ENCODE peak calls at places on chromosomes 7 and 10, in four cellular contexts. One of them, this sample, is unnamed. For H3K4me1, the result is how much of the 10 kb centered on the place peaks cover.

GRCh38 chr10:44576715-44577191 is 191.9 kb upstream of the CXCL12 start:
- DNase-seq in tibial artery: no peak
- DNase-seq in naive thymus-derived CD4-positive, alpha-beta T cell: no peak
- DNase-seq in lower lobe of right lung: no peak
- DNase-seq in this sample: no peak

GRCh38 chr7:229184-229964 is 37.0 kb downstream of the FAM20C start:
- DNase-seq in tibial artery: peak
- DNase-seq in naive thymus-derived CD4-positive, alpha-beta T cell: no peak
- DNase-seq in lower lobe of right lung: no peak
- DNase-seq in this sample: peak

GRCh38 chr7:90766814-90767564 is 170.9 kb downstream of the CDK14 start:
- DNase-seq in lower lobe of right lung: no peak
- DNase-seq in tibial artery: peak
- DNase-seq in naive thymus-derived CD4-positive, alpha-beta T cell: no peak
- DNase-seq in this sample: no peak

GRCh38 chr7:5479941-5480517 is 56.4 kb upstream of the TNRC18 start:
- DNase-seq in tibial artery: no peak
- DNase-seq in lower lobe of right lung: no peak
- DNase-seq in naive thymus-derived CD4-positive, alpha-beta T cell: no peak
- DNase-seq in this sample: no peak

GRCh38 chr10:132120734-132121510 is 55.2 kb downstream of the JAKMIP3 start:
- DNase-seq in tibial artery: no peak
- DNase-seq in lower lobe of right lung: peak
- DNase-seq in naive thymus-derived CD4-positive, alpha-beta T cell: no peak
- DNase-seq in this sample: no peak

GRCh38 chr10:11658801-11659368 is 47.4 kb upstream of the USP6NL start:
- DNase-seq in lower lobe of right lung: no peak
- DNase-seq in naive thymus-derived CD4-positive, alpha-beta T cell: no peak
- DNase-seq in tibial artery: no peak
- DNase-seq in this sample: peak

GRCh38 chr7:48089415-48089975 is 430 bp downstream of the UPP1 start:
- DNase-seq in tibial artery: peak
- DNase-seq in lower lobe of right lung: peak
- DNase-seq in naive thymus-derived CD4-positive, alpha-beta T cell: peak
- DNase-seq in this sample: no peak

GRCh38 chr10:68870545-68871104 is 30.5 kb upstream of the DDX50 start:
- DNase-seq in tibial artery: no peak
- DNase-seq in naive thymus-derived CD4-positive, alpha-beta T cell: peak
- DNase-seq in lower lobe of right lung: no peak
- DNase-seq in this sample: no peak

GRCh38 chr7:71661671-71662224 is 529.8 kb downstream of the GALNT17 start:
- DNase-seq in tibial artery: no peak
- DNase-seq in naive thymus-derived CD4-positive, alpha-beta T cell: no peak
- DNase-seq in lower lobe of right lung: no peak
- DNase-seq in this sample: no peak

GRCh38 chr7:122199171-122199570 is 55.1 kb upstream of the AASS start:
- DNase-seq in tibial artery: no peak
- DNase-seq in naive thymus-derived CD4-positive, alpha-beta T cell: no peak
- DNase-seq in lower lobe of right lung: no peak
- DNase-seq in this sample: no peak

GRCh38 chr7:151448261-151449252 is 8.6 kb upstream of the CRYGN start:
- DNase-seq in naive thymus-derived CD4-positive, alpha-beta T cell: peak
- DNase-seq in tibial artery: peak
- DNase-seq in lower lobe of right lung: peak
- DNase-seq in this sample: no peak

GRCh38 chr7:39407139-39407538 is 159.1 kb upstream of the YAE1 start:
- DNase-seq in lower lobe of right lung: no peak
- DNase-seq in naive thymus-derived CD4-positive, alpha-beta T cell: no peak
- DNase-seq in tibial artery: no peak
- DNase-seq in this sample: no peak

GRCh38 chr7:126040114-126041045 is 1110.8 kb upstream of the POT1 start:
- DNase-seq in naive thymus-derived CD4-positive, alpha-beta T cell: no peak
- DNase-seq in lower lobe of right lung: no peak
- DNase-seq in tibial artery: no peak
- DNase-seq in this sample: no peak

GRCh38 chr7:106127984-106128780 is 16.1 kb upstream of the SYPL1 start:
- DNase-seq in naive thymus-derived CD4-positive, alpha-beta T cell: no peak
- DNase-seq in lower lobe of right lung: no peak
- DNase-seq in tibial artery: no peak
- DNase-seq in this sample: no peak

GRCh38 chr10:15719062-15719898 is 442 bp downstream of the ITGA8 start:
- DNase-seq in lower lobe of right lung: no peak
- DNase-seq in naive thymus-derived CD4-positive, alpha-beta T cell: no peak
- DNase-seq in tibial artery: no peak
- DNase-seq in this sample: no peak

GRCh38 chr10:35876248-35876647 is 234.2 kb upstream of the FZD8 start:
- DNase-seq in naive thymus-derived CD4-positive, alpha-beta T cell: no peak
- DNase-seq in lower lobe of right lung: no peak
- DNase-seq in tibial artery: no peak
- DNase-seq in this sample: no peak

GRCh38 chr7:105674200-105675030 is 93.1 kb upstream of the EFCAB10 start:
- DNase-seq in lower lobe of right lung: no peak
- DNase-seq in naive thymus-derived CD4-positive, alpha-beta T cell: no peak
- DNase-seq in tibial artery: no peak
- DNase-seq in this sample: no peak

GRCh38 chr10:79065091-79065551 is 3.6 kb upstream of the ZMIZ1 start:
- DNase-seq in naive thymus-derived CD4-positive, alpha-beta T cell: no peak
- DNase-seq in lower lobe of right lung: peak
- DNase-seq in tibial artery: no peak
- DNase-seq in this sample: no peak

GRCh38 chr10:121536271-121536918 is 61.8 kb downstream of the FGFR2 start:
- DNase-seq in naive thymus-derived CD4-positive, alpha-beta T cell: no peak
- DNase-seq in tibial artery: peak
- DNase-seq in lower lobe of right lung: no peak
- DNase-seq in this sample: no peak

GRCh38 chr10:63206997-63207952 is 74.1 kb downstream of the NRBF2 start:
- DNase-seq in naive thymus-derived CD4-positive, alpha-beta T cell: no peak
- DNase-seq in tibial artery: peak
- DNase-seq in lower lobe of right lung: no peak
- DNase-seq in this sample: no peak

GRCh38 chr7:21547511-21547910 is 4.7 kb downstream of the DNAH11 start:
- DNase-seq in tibial artery: no peak
- DNase-seq in naive thymus-derived CD4-positive, alpha-beta T cell: no peak
- DNase-seq in lower lobe of right lung: no peak
- DNase-seq in this sample: no peak

GRCh38 chr7:158471716-158472115 is 115.9 kb downstream of the PTPRN2 start:
- DNase-seq in lower lobe of right lung: no peak
- DNase-seq in naive thymus-derived CD4-positive, alpha-beta T cell: no peak
- DNase-seq in tibial artery: no peak
- DNase-seq in this sample: no peak

GRCh38 chr10:43054593-43054992 is 22.3 kb upstream of the RET start:
- DNase-seq in tibial artery: no peak
- DNase-seq in lower lobe of right lung: no peak
- DNase-seq in naive thymus-derived CD4-positive, alpha-beta T cell: no peak
- DNase-seq in this sample: no peak

GRCh38 chr7:73342645-73343044 is 14.7 kb downstream of the FKBP6 start:
- DNase-seq in tibial artery: no peak
- DNase-seq in naive thymus-derived CD4-positive, alpha-beta T cell: no peak
- DNase-seq in lower lobe of right lung: no peak
- DNase-seq in this sample: no peak

GRCh38 chr10:70551971-70552422 is 50.5 kb downstream of the PRF1 start:
- DNase-seq in lower lobe of right lung: peak
- DNase-seq in naive thymus-derived CD4-positive, alpha-beta T cell: no peak
- DNase-seq in tibial artery: no peak
- DNase-seq in this sample: no peak

GRCh38 chr10:130747359-130747758 is 564.2 kb downstream of the TCERG1L start:
- DNase-seq in tibial artery: no peak
- DNase-seq in naive thymus-derived CD4-positive, alpha-beta T cell: no peak
- DNase-seq in lower lobe of right lung: no peak
- DNase-seq in this sample: peak

GRCh38 chr10:11145498-11145855 is 127.8 kb downstream of the CELF2 start:
- DNase-seq in naive thymus-derived CD4-positive, alpha-beta T cell: peak
- DNase-seq in tibial artery: peak
- DNase-seq in lower lobe of right lung: peak
- DNase-seq in this sample: no peak

GRCh38 chr10:98404571-98405396 is 10.2 kb downstream of the PYROXD2 start:
- DNase-seq in tibial artery: no peak
- DNase-seq in lower lobe of right lung: no peak
- DNase-seq in naive thymus-derived CD4-positive, alpha-beta T cell: no peak
- DNase-seq in this sample: no peak

GRCh38 chr10:95394161-95394880 is 103.5 kb upstream of the PDLIM1 start:
- DNase-seq in tibial artery: no peak
- DNase-seq in naive thymus-derived CD4-positive, alpha-beta T cell: no peak
- DNase-seq in lower lobe of right lung: no peak
- DNase-seq in this sample: no peak

GRCh38 chr10:89392974-89393373 is 551 bp downstream of the IFIT1 start:
- DNase-seq in lower lobe of right lung: no peak
- DNase-seq in naive thymus-derived CD4-positive, alpha-beta T cell: no peak
- DNase-seq in tibial artery: peak
- DNase-seq in this sample: no peak

GRCh38 chr7:133561361-133561760 is 308.5 kb downstream of the EXOC4 start:
- DNase-seq in lower lobe of right lung: no peak
- DNase-seq in tibial artery: no peak
- DNase-seq in naive thymus-derived CD4-positive, alpha-beta T cell: no peak
- DNase-seq in this sample: no peak

GRCh38 chr10:36345770-36346169 is 703.7 kb upstream of the FZD8 start:
- DNase-seq in tibial artery: no peak
- DNase-seq in lower lobe of right lung: no peak
- DNase-seq in naive thymus-derived CD4-positive, alpha-beta T cell: no peak
- DNase-seq in this sample: no peak

GRCh38 chr7:76224695-76225094 is 23.0 kb downstream of the SRRM3 start:
- DNase-seq in naive thymus-derived CD4-positive, alpha-beta T cell: no peak
- DNase-seq in tibial artery: no peak
- DNase-seq in lower lobe of right lung: no peak
- DNase-seq in this sample: no peak

GRCh38 chr10:3067859-3068179 is 471 bp downstream of the PFKP start:
- DNase-seq in tibial artery: no peak
- DNase-seq in naive thymus-derived CD4-positive, alpha-beta T cell: peak
- DNase-seq in lower lobe of right lung: no peak
- DNase-seq in this sample: no peak

GRCh38 chr7:123343611-123344010 is 143.8 kb upstream of the SLC13A1 start:
- DNase-seq in lower lobe of right lung: no peak
- DNase-seq in tibial artery: no peak
- DNase-seq in naive thymus-derived CD4-positive, alpha-beta T cell: no peak
- DNase-seq in this sample: no peak

DNA sequence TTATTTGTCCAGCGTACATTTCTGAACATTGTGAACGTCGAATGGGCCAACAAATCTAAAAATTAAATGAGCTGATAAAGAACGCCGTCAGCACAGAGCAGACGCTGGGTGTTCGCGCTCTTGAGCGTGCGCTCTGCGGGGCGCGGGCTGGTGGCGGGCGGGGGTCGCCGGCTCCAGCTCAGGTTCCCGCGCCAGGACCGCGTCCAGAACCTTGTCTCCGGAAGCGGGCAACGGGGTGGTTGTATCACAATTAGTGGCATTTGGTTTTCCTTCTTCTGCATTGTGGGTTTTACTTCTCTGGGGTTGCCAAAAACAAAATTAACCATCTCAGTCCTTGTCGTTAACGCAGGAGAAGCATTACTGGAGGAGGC is 2.4 kb downstream of the CYP2E1 start:
- DNase-seq in naive thymus-derived CD4-positive, alpha-beta T cell: no peak
- DNase-seq in tibial artery: no peak
- DNase-seq in lower lobe of right lung: no peak
- DNase-seq in this sample: no peak
- H3K4me3 ChIP-seq in naive thymus-derived CD4-positive, alpha-beta T cell: no peak
- H3K4me3 ChIP-seq in tibial artery: no peak
- H3K4me3 ChIP-seq in lower lobe of right lung: peak
- H3K4me3 ChIP-seq in this sample: peak

GRCh38 chr10:50392426-50392825 is 141.1 kb upstream of the ASAH2 start:
- DNase-seq in tibial artery: no peak
- DNase-seq in lower lobe of right lung: no peak
- DNase-seq in naive thymus-derived CD4-positive, alpha-beta T cell: no peak
- DNase-seq in this sample: no peak
- H3K27ac ChIP-seq in tibial artery: no peak
- H3K27ac ChIP-seq in lower lobe of right lung: no peak
- H3K27ac ChIP-seq in naive thymus-derived CD4-positive, alpha-beta T cell: no peak
- H3K27ac ChIP-seq in this sample: no peak

GRCh38 chr10:8049151-8049873 is 5.2 kb upstream of the GATA3 start:
- DNase-seq in naive thymus-derived CD4-positive, alpha-beta T cell: peak
- DNase-seq in lower lobe of right lung: no peak
- DNase-seq in tibial artery: no peak
- DNase-seq in this sample: no peak

GRCh38 chr10:8049874-8050560 is 4.5 kb upstream of the GATA3 start:
- DNase-seq in tibial artery: no peak
- DNase-seq in naive thymus-derived CD4-positive, alpha-beta T cell: peak
- DNase-seq in lower lobe of right lung: no peak
- DNase-seq in this sample: no peak

GRCh38 chr10:8045728-8046494 is 8.6 kb upstream of the GATA3 start:
- DNase-seq in lower lobe of right lung: no peak
- DNase-seq in tibial artery: no peak
- DNase-seq in naive thymus-derived CD4-positive, alpha-beta T cell: peak
- DNase-seq in this sample: no peak

GRCh38 chr10:8048281-8049008 is 6.0 kb upstream of the GATA3 start:
- DNase-seq in lower lobe of right lung: no peak
- DNase-seq in naive thymus-derived CD4-positive, alpha-beta T cell: peak
- DNase-seq in tibial artery: no peak
- DNase-seq in this sample: no peak

GRCh38 chr10:8047452-8048280 is 6.8 kb upstream of the GATA3 start:
- DNase-seq in tibial artery: no peak
- DNase-seq in lower lobe of right lung: no peak
- DNase-seq in naive thymus-derived CD4-positive, alpha-beta T cell: peak
- DNase-seq in this sample: no peak
- H3K4me1 ChIP-seq in tibial artery: half or more
- H3K4me1 ChIP-seq in lower lobe of right lung: half or more
- H3K4me1 ChIP-seq in naive thymus-derived CD4-positive, alpha-beta T cell: half or more
- H3K4me1 ChIP-seq in this sample: under half

GRCh38 chr7:157016024-157016351 is 5.5 kb upstream of the MNX1 start:
- DNase-seq in tibial artery: no peak
- DNase-seq in lower lobe of right lung: no peak
- DNase-seq in naive thymus-derived CD4-positive, alpha-beta T cell: no peak
- DNase-seq in this sample: no peak
- H3K4me3 ChIP-seq in tibial artery: no peak
- H3K4me3 ChIP-seq in lower lobe of right lung: no peak
- H3K4me3 ChIP-seq in naive thymus-derived CD4-positive, alpha-beta T cell: no peak
- H3K4me3 ChIP-seq in this sample: no peak

GRCh38 chr10:13816195-13816926 is 229.6 kb downstream of the PRPF18 start:
- DNase-seq in tibial artery: peak
- DNase-seq in lower lobe of right lung: peak
- DNase-seq in naive thymus-derived CD4-positive, alpha-beta T cell: no peak
- DNase-seq in this sample: no peak
- H3K27ac ChIP-seq in tibial artery: peak
- H3K27ac ChIP-seq in lower lobe of right lung: no peak
- H3K27ac ChIP-seq in naive thymus-derived CD4-positive, alpha-beta T cell: no peak
- H3K27ac ChIP-seq in this sample: peak

DNA sequence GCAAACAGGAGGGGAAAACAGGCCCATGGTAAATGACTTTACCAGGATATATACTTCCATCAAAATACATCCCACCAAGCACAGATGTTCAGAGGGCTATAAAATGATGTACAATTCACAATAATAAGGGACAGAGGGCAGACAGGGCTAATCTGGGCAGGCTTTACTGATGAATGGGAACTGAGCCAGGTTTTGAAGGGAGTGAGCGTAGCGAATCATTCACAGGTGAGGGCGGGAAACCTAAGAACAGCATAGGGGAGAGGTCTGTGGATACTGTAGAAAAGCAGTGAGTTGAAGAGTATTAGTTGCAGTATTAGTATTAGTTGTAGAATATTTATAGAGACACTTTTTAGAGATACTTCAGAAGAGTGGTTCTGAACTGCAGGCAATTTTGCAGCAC is 180.8 kb downstream of the JAZF1 start:
- DNase-seq in naive thymus-derived CD4-positive, alpha-beta T cell: no peak
- DNase-seq in lower lobe of right lung: no peak
- DNase-seq in tibial artery: no peak
- DNase-seq in this sample: no peak
- H3K4me1 ChIP-seq in naive thymus-derived CD4-positive, alpha-beta T cell: under half
- H3K4me1 ChIP-seq in lower lobe of right lung: under half
- H3K4me1 ChIP-seq in tibial artery: under half
- H3K4me1 ChIP-seq in this sample: under half

This sample was measured in ascending aorta.